ENCODE peak calls at places on chromosome 15, in seven cellular contexts. L is HepG2, D is HCT116, I is K562, B is GM12878, J is SK-N-SH, Y is H1. V is an unnamed sample.

GRCh38 chr15:85837011-85837433 is 42.3 kb upstream of the KLHL25 start:
- DNase-seq in I (no peak), L (peak; percentile 84), J (no peak), Y (no peak), B (no peak), D (no peak), V (peak; percentile 67)

GRCh38 chr15:96342611-96343528 is 12.4 kb downstream of the NR2F2 start:
- DNase-seq in D (no peak), L (no peak), B (no peak), I (no peak), Y (no peak), J (no peak), V (no peak)

GRCh38 chr15:76973362-76973743 is 21.6 kb upstream of the PSTPIP1 start:
- DNase-seq in J (peak; percentile 57), I (peak; percentile 35), B (no peak), Y (peak; percentile 54), L (peak; percentile 12), D (peak; percentile 22), V (no peak)

GRCh38 chr15:56736308-56736707 is 3.0 kb upstream of the ZNF280D start:
- DNase-seq in B (no peak), I (no peak), L (peak; percentile 31), J (no peak), D (no peak), Y (no peak), V (no peak)

GRCh38 chr15:77830041-77830440 is 197.3 kb upstream of the LINGO1 start:
- DNase-seq in B (no peak), D (peak; percentile 6), J (no peak), Y (no peak), L (no peak), I (no peak), V (no peak)

GRCh38 chr15:40328176-40328575 is 4.7 kb downstream of the INAFM2 start:
- DNase-seq in Y (no peak), J (no peak), D (no peak), L (no peak), I (no peak), B (no peak), V (no peak)

GRCh38 chr15:70378126-70379031 is 280.7 kb upstream of the TLE3 start:
- DNase-seq in L (no peak), I (no peak), J (no peak), Y (no peak), B (no peak), D (no peak), V (no peak)

GRCh38 chr15:27570746-27571145 is 528.4 kb downstream of the OCA2 start:
- DNase-seq in Y (no peak), D (no peak), B (no peak), L (no peak), I (no peak), J (no peak), V (no peak)

GRCh38 chr15:32730677-32731654 is 13.2 kb downstream of the GREM1 start:
- DNase-seq in J (no peak), I (peak; percentile 77), B (no peak), D (peak; percentile 55), Y (no peak), L (peak; percentile 47), V (peak; percentile 76)

GRCh38 chr15:41853191-41853590 is 14.5 kb downstream of the PLA2G4B start:
- DNase-seq in L (no peak), I (no peak), J (no peak), B (no peak), D (no peak), Y (no peak), V (no peak)

GRCh38 chr15:26891448-26891881 is 24.6 kb downstream of the GABRA5 start:
- DNase-seq in L (peak; percentile 36), Y (peak; percentile 62), I (peak; percentile 63), D (no peak), B (no peak), J (peak; percentile 83), V (peak; percentile 77)

GRCh38 chr15:72781621-72782020 is 1.9 kb downstream of the ADPGK start:
- DNase-seq in J (no peak), Y (no peak), I (no peak), L (no peak), B (no peak), D (no peak), V (no peak)

GRCh38 chr15:93031103-93031464 is 57.9 kb downstream of the RGMA start:
- DNase-seq in Y (no peak), I (no peak), L (no peak), J (no peak), B (no peak), D (no peak), V (no peak)

GRCh38 chr15:82680200-82681102 is 29.2 kb downstream of the AP3B2 start:
- DNase-seq in I (peak; percentile 95), D (no peak), Y (peak; percentile 82), L (no peak), J (peak; percentile 77), B (no peak), V (peak; percentile 72)

DNA sequence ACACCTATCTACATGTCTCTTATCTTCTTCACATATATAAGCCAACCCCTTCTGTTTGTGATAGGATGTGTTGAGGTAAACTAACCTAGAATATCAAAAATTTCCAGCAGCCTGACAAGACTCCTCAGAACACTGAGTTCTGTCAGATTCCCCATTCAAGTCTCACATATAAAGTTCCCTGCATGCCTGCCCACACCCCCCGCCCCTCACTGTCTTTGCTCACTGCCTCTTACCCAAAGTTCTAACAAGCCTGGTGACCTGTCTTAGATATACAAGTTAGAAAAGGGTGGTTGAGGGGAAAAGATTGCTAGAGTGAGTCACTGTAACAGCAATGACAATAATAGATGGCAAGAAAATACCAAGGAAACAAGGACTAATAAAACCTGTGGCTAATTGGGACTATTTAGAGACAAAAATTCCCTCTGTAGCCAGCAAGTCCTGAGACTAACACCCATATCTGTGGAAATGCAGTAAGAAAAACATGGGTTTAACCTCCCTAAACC is 40.1 kb downstream of the FBXO22 start:
- DNase-seq in J (no peak), Y (no peak), B (no peak), I (no peak), L (no peak), D (no peak), V (no peak)
- TF ChIP-seq JUND in J (no peak), Y (no peak), B (no peak), I (no peak), L (no peak), D (no peak), V (no peak)

GRCh38 chr15:29223640-29224039 is 46.0 kb downstream of the NSMCE3 start:
- DNase-seq in I (no peak), D (no peak), J (no peak), L (no peak), B (no peak), Y (no peak), V (no peak)

GRCh38 chr15:29225534-29226224 is 43.9 kb downstream of the NSMCE3 start:
- DNase-seq in I (no peak), B (no peak), Y (no peak), D (no peak), J (no peak), L (no peak), V (no peak)

GRCh38 chr15:29222129-29222853 is 47.3 kb downstream of the NSMCE3 start:
- DNase-seq in D (no peak), B (no peak), Y (no peak), J (no peak), I (no peak), L (no peak), V (no peak)

GRCh38 chr15:29220852-29221251 is 48.8 kb downstream of the NSMCE3 start:
- DNase-seq in B (no peak), J (no peak), L (no peak), Y (no peak), I (no peak), D (no peak), V (no peak)

GRCh38 chr15:29226431-29227216 is 43.0 kb downstream of the NSMCE3 start:
- DNase-seq in D (no peak), J (peak; percentile 64), L (no peak), Y (no peak), B (no peak), I (no peak), V (no peak)
- TF ChIP-seq JUND in D (no peak), J (no peak), L (no peak), Y (no peak), B (no peak), I (no peak), V (no peak)

GRCh38 chr15:88900309-88900981 is 5.1 kb upstream of the HAPLN3 start:
- DNase-seq in I (no peak), L (no peak), B (no peak), J (no peak), D (no peak), Y (no peak), V (no peak)
- TF ChIP-seq JUND in I (no peak), L (no peak), B (no peak), J (no peak), D (no peak), Y (no peak), V (no peak)

GRCh38 chr15:90432253-90432652 is 44.2 kb downstream of the IQGAP1 start:
- DNase-seq in J (no peak), Y (no peak), B (no peak), D (no peak), I (no peak), L (no peak), V (no peak)

GRCh38 chr15:90436952-90437351 is 48.9 kb downstream of the IQGAP1 start:
- DNase-seq in B (no peak), J (no peak), D (no peak), L (no peak), I (no peak), Y (no peak), V (no peak)

GRCh38 chr15:90437516-90437915 is 49.5 kb downstream of the IQGAP1 start:
- DNase-seq in J (no peak), I (no peak), Y (no peak), D (no peak), B (no peak), L (no peak), V (peak; percentile 16)

GRCh38 chr15:90439946-90440345 is 51.9 kb downstream of the IQGAP1 start:
- DNase-seq in B (no peak), D (no peak), I (no peak), L (no peak), Y (no peak), J (no peak), V (no peak)

GRCh38 chr15:90435652-90436337 is 47.8 kb downstream of the IQGAP1 start:
- DNase-seq in L (no peak), J (no peak), I (no peak), Y (no peak), D (no peak), B (no peak), V (no peak)
- TF ChIP-seq JUND in L (no peak), J (no peak), I (no peak), Y (no peak), D (no peak), B (no peak), V (no peak)

DNA sequence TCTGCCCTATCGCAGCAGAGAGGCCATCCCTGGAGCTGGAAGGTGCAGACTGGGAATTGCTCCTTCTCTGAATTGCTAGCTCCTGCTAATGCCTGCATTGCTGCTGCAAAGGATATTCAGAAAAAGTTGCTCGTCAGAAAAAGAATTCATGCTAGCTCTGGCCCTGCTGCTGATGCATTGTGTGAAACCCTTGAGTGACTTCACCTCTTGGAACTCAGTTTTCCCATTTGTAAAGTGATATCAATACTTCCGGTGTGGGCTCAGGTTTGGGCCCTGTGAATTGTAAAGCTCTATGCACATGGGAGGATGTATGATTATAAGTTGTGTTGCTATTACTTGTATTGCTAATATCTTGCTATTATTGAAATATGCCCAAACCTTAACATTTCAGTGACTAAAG is 11.4 kb downstream of the SQOR start:
- DNase-seq in D (no peak), L (no peak), J (no peak), B (no peak), Y (no peak), I (no peak), V (no peak)
- TF ChIP-seq JUND in D (no peak), L (no peak), J (no peak), B (no peak), Y (no peak), I (no peak), V (no peak)

V was measured in T47D.